ENCODE peak calls at places on chromosomes 5 and 9, in six cellular contexts. K, J, T, F, C and Y are unnamed samples.
A peak's percentile ranks its signal among the peaks of the same experiment; 100 is the strongest.

GRCh38 chr5:44426944-44427343 is 37.7 kb upstream of the FGF10 start:
- DNase-seq in K (no peak), J (no peak), T (no peak), F (no peak), C (no peak), Y (no peak)

GRCh38 chr5:5373351-5374033 is 49.0 kb upstream of the ICE1 start:
- DNase-seq in K (no peak), J (peak; percentile 36), T (no peak), F (no peak), C (no peak), Y (no peak)

GRCh38 chr9:121358747-121359146 is 11.3 kb downstream of the STOM start:
- DNase-seq in K (no peak), J (no peak), T (peak; percentile 31), F (no peak), C (no peak), Y (no peak)

GRCh38 chr5:158430166-158430828 is 571.4 kb upstream of the CLINT1 start:
- DNase-seq in K (no peak), J (no peak), T (no peak), F (no peak), C (no peak), Y (peak; percentile 25)

GRCh38 chr9:23851024-23851629 is 25.1 kb upstream of the ELAVL2 start:
- DNase-seq in K (no peak), J (no peak), T (no peak), F (no peak), C (peak; percentile 79), Y (peak; percentile 15)

GRCh38 chr5:32329395-32329834 is 16.7 kb upstream of the MTMR12 start:
- DNase-seq in K (peak; percentile 67), J (peak; percentile 68), T (peak; percentile 80), F (peak; percentile 29), C (no peak), Y (peak; percentile 51)

GRCh38 chr9:73684601-73685000 is 532.9 kb downstream of the ANXA1 start:
- DNase-seq in K (no peak), J (no peak), T (no peak), F (no peak), C (no peak), Y (peak; percentile 99)

GRCh38 chr9:94591876-94592275 is 1.7 kb downstream of the FBP2 start:
- DNase-seq in K (no peak), J (no peak), T (no peak), F (no peak), C (no peak), Y (no peak)

GRCh38 chr5:60811105-60811504 is 33.0 kb downstream of the ELOVL7 start:
- DNase-seq in K (no peak), J (no peak), T (no peak), F (no peak), C (no peak), Y (no peak)

GRCh38 chr9:90855208-90856000 is 53.8 kb downstream of the SYK start:
- DNase-seq in K (no peak), J (no peak), T (no peak), F (no peak), C (no peak), Y (no peak)

GRCh38 chr5:163623524-163623923 is 118.1 kb downstream of the MAT2B start:
- DNase-seq in K (no peak), J (no peak), T (no peak), F (no peak), C (no peak), Y (no peak)

GRCh38 chr5:175652741-175653663 is 4.9 kb upstream of the HRH2 start:
- DNase-seq in K (no peak), J (no peak), T (no peak), F (peak; percentile 28), C (no peak), Y (no peak)

GRCh38 chr5:1663186-1663585 is 136.5 kb downstream of the MRPL36 start:
- DNase-seq in K (no peak), J (no peak), T (no peak), F (no peak), C (peak; percentile 39), Y (no peak)

GRCh38 chr9:4689013-4689412 is 9.6 kb downstream of the CDC37L1 start:
- DNase-seq in K (no peak), J (no peak), T (no peak), F (no peak), C (no peak), Y (no peak)

GRCh38 chr5:145818604-145819003 is 16.5 kb downstream of the PRELID2 start:
- DNase-seq in K (no peak), J (no peak), T (no peak), F (no peak), C (no peak), Y (no peak)

GRCh38 chr5:464843-465590 is 22.0 kb downstream of the EXOC3 start:
- DNase-seq in K (no peak), J (no peak), T (no peak), F (no peak), C (peak; percentile 80), Y (no peak)

GRCh38 chr9:115847245-115847644 is 306.3 kb upstream of the PAPPA start:
- DNase-seq in K (no peak), J (no peak), T (no peak), F (no peak), C (no peak), Y (peak; percentile 85)

GRCh38 chr9:33159760-33160127 is 7.4 kb downstream of the B4GALT1 start:
- DNase-seq in K (no peak), J (peak; percentile 52), T (peak; percentile 73), F (peak; percentile 48), C (no peak), Y (peak; percentile 82)

GRCh38 chr5:122195784-122196394 is 66.5 kb downstream of the ZNF474 start:
- DNase-seq in K (peak; percentile 43), J (peak; percentile 51), T (peak; percentile 73), F (no peak), C (no peak), Y (peak; percentile 60)

GRCh38 chr5:135697251-135697958 is 118.6 kb upstream of the CXCL14 start:
- DNase-seq in K (no peak), J (no peak), T (no peak), F (no peak), C (no peak), Y (no peak)

GRCh38 chr9:72365525-72366256 is 683 bp upstream of the ZFAND5 start:
- DNase-seq in K (no peak), J (peak; percentile 91), T (peak; percentile 90), F (peak; percentile 19), C (peak; percentile 94), Y (peak; percentile 60)

GRCh38 chr5:60334281-60334713 is 365.7 kb downstream of the DEPDC1B start:
- DNase-seq in K (no peak), J (no peak), T (no peak), F (no peak), C (no peak), Y (peak; percentile 80)

GRCh38 chr9:109118802-109119438 is 827 bp downstream of the TMEM245 start:
- DNase-seq in K (no peak), J (no peak), T (peak; percentile 41), F (peak; percentile 2), C (no peak), Y (no peak)

GRCh38 chr9:111631071-111631971 is at the start of gene DNAJC25:
- DNase-seq in K (peak; percentile 86), J (peak; percentile 86), T (peak; percentile 97), F (peak; percentile 92), C (peak; percentile 99), Y (peak; percentile 97)
- TF ChIP-seq CTCF in K (no peak), J (peak; percentile 46), T (no peak), F (no peak), C (no peak), Y (no peak)

GRCh38 chr5:106522296-106522695 is 1148.4 kb downstream of the EFNA5 start:
- DNase-seq in K (no peak), J (no peak), T (peak; percentile 71), F (no peak), C (no peak), Y (no peak)

GRCh38 chr5:106521701-106522100 is 1149.0 kb downstream of the EFNA5 start:
- DNase-seq in K (no peak), J (no peak), T (peak; percentile 88), F (no peak), C (no peak), Y (peak; percentile 89)

GRCh38 chr5:106523842-106524241 is 1146.9 kb downstream of the EFNA5 start:
- DNase-seq in K (peak; percentile 2), J (no peak), T (peak; percentile 5), F (no peak), C (no peak), Y (peak; percentile 87)

GRCh38 chr5:106530150-106530549 is 1140.6 kb downstream of the EFNA5 start:
- DNase-seq in K (no peak), J (no peak), T (no peak), F (no peak), C (no peak), Y (no peak)

DNA sequence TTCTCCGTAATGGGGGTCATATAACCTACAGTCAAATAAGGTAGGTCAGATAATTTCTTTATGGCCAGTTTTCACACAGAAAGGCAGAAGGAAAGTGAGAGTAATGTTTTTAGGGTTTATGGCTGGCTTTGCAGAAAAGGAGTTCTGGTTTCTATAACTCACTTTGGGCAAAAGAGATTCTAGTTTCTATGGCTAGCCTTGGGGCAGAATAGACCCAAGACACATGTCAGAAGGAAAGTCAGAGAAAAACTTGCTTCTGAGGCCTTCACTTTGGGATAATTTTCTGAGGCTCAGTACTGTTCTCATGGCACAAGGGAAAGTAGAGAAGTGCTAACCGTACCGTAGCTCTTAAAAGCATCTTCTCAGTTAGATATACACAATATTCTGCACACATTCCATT is 1145.3 kb downstream of the EFNA5 start:
- DNase-seq in K (no peak), J (no peak), T (no peak), F (no peak), C (no peak), Y (no peak)
- H3K36me3 ChIP-seq in K (no peaks in the 10 kb centered on the region), J (no peaks in the 10 kb centered on the region), T (no peaks in the 10 kb centered on the region), F (no peaks in the 10 kb centered on the region), C (no peaks in the 10 kb centered on the region), Y (no peaks in the 10 kb centered on the region)

DNA sequence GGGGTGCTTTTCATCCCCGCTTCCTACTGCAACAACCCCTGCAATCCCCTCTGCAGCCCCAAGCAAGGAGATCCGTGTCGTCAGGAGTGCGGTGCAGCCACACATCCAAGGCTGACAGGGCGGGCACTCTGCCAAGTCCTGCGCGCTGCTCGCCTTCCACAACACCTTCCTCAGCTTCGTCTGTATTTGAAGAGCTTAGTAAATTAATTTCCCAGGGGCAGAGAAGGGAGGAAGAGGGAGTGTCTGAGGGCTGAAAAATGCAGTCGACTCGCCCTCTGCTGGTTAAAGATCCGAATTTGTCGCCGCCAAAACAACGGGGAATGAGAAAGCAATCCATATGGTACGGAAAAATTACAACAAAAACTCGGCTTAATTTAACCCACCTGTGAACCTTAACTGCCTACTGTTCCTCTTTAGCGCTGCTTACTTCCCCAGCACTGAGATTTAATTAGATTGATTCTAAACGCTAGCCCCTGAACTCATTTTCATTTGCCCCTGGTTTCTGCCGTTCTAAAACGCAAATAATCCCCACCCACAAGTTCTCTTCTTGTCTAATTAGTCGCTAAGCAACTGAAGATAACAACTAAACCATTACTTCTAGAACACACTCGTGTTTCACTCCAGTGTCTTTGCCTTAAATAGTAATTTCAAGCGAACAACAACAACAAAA is 10.9 kb upstream of the PCDHB1 start:
- DNase-seq in K (peak; percentile 38), J (peak; percentile 25), T (peak; percentile 37), F (no peak), C (peak; percentile 83), Y (peak; percentile 60)
- TF ChIP-seq CTCF in K (peak; percentile 82), J (peak; percentile 62), T (peak; percentile 47), F (no peak), C (peak; percentile 51), Y (peak; percentile 74)

DNA sequence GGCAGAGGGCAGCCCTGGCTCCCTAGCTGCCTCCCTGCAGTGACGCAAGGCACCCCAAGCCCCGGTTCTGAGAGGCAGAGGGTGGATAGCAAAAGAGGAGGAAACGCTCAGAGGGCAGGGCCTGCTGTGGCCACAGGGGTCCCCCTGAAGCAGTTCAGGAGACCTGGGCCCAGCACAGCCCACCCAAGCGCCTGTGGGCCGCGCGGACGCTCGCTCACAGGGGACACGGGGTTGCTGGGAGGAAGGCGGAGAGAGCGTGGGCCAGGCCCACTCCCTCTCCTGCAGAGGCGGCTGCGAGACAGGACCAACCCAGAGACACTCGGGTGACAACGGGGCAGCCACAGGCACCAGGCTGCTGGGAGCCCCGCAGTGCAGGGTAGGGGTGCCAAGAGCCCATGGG is 7.9 kb upstream of the TMEM210 start:
- DNase-seq in K (no peak), J (no peak), T (no peak), F (no peak), C (no peak), Y (no peak)
- H3K36me3 ChIP-seq in K (no peaks in the 10 kb centered on the region), J (peaks cover 3% of the 10 kb centered on the region), T (no peaks in the 10 kb centered on the region), F (peaks cover 35% of the 10 kb centered on the region), C (peaks cover 76% of the 10 kb centered on the region), Y (peaks cover 27% of the 10 kb centered on the region)